ENCODE peak calls at places on chromosome 15, in seven cellular contexts. O, Z, M, D, R, N and A are unnamed samples.

GRCh38 chr15:94671845-94672524 is 440.6 kb downstream of the MCTP2 start:
- DNase-seq in O (no peak), Z (no peak), M (peak; percentile 62), D (no peak), R (no peak), N (no peak), A (no peak)

GRCh38 chr15:62066663-62067447 is at the start of gene C2CD4A:
- DNase-seq in O (no peak), Z (peak; percentile 70), M (peak; percentile 67), D (no peak), R (peak; percentile 88), N (no peak), A (peak; percentile 44)

GRCh38 chr15:82543155-82543554 is 2.9 kb upstream of the RPS17 start:
- DNase-seq in O (no peak), Z (no peak), M (no peak), D (no peak), R (no peak), N (no peak), A (no peak)

GRCh38 chr15:60757831-60758570 is 279.1 kb upstream of the ICE2 start:
- DNase-seq in O (no peak), Z (no peak), M (no peak), D (no peak), R (peak; percentile 58), N (no peak), A (no peak)

GRCh38 chr15:38238311-38238710 is 14.3 kb upstream of the SPRED1 start:
- DNase-seq in O (no peak), Z (no peak), M (no peak), D (no peak), R (no peak), N (no peak), A (no peak)

GRCh38 chr15:86743283-86743903 is 663.7 kb downstream of the AGBL1 start:
- DNase-seq in O (peak; percentile 9), Z (no peak), M (peak; percentile 53), D (no peak), R (peak; percentile 1), N (peak; percentile 3), A (no peak)

GRCh38 chr15:95988574-95988887 is 342.0 kb upstream of the NR2F2 start:
- DNase-seq in O (no peak), Z (no peak), M (no peak), D (no peak), R (peak; percentile 7), N (no peak), A (no peak)

GRCh38 chr15:34514251-34514760 is 69.1 kb downstream of the GOLGA8B start:
- DNase-seq in O (peak; percentile 84), Z (no peak), M (no peak), D (no peak), R (no peak), N (peak; percentile 79), A (no peak)

GRCh38 chr15:75178171-75178937 is 23.3 kb upstream of the C15orf39 start:
- DNase-seq in O (peak; percentile 96), Z (no peak), M (no peak), D (no peak), R (peak; percentile 75), N (no peak), A (peak; percentile 41)

GRCh38 chr15:92365816-92366215 is 27.9 kb upstream of the ST8SIA2 start:
- DNase-seq in O (no peak), Z (no peak), M (no peak), D (no peak), R (no peak), N (no peak), A (no peak)

GRCh38 chr15:83164409-83165404 is 42.9 kb downstream of the HDGFL3 start:
- DNase-seq in O (no peak), Z (no peak), M (no peak), D (no peak), R (no peak), N (no peak), A (no peak)

GRCh38 chr15:92159906-92160841 is 233.5 kb upstream of the ST8SIA2 start:
- DNase-seq in O (no peak), Z (no peak), M (no peak), D (no peak), R (no peak), N (peak; percentile 14), A (no peak)

GRCh38 chr15:83980637-83981036 is 254.9 kb upstream of the GOLGA6L4 start:
- DNase-seq in O (no peak), Z (no peak), M (no peak), D (no peak), R (no peak), N (no peak), A (no peak)

GRCh38 chr15:42155546-42156265 is 730 bp downstream of the PLA2G4F start:
- DNase-seq in O (peak; percentile 55), Z (no peak), M (no peak), D (no peak), R (no peak), N (peak; percentile 58), A (peak; percentile 75)

GRCh38 chr15:76866716-76867321 is 38.3 kb downstream of the SCAPER start:
- DNase-seq in O (no peak), Z (peak; percentile 16), M (no peak), D (no peak), R (peak; percentile 34), N (peak; percentile 29), A (peak; percentile 43)

GRCh38 chr15:100860829-100861510 is 18.7 kb upstream of the ALDH1A3 start:
- DNase-seq in O (no peak), Z (no peak), M (no peak), D (no peak), R (no peak), N (no peak), A (no peak)

GRCh38 chr15:30905821-30906220 is 2.1 kb downstream of the FAN1 start:
- DNase-seq in O (no peak), Z (no peak), M (no peak), D (no peak), R (no peak), N (no peak), A (peak; percentile 10)

GRCh38 chr15:31567861-31568260 is 241.2 kb downstream of the KLF13 start:
- DNase-seq in O (no peak), Z (no peak), M (no peak), D (no peak), R (no peak), N (no peak), A (no peak)

GRCh38 chr15:33292718-33293307 is 18.0 kb upstream of the RYR3 start:
- DNase-seq in O (peak; percentile 50), Z (peak; percentile 51), M (no peak), D (no peak), R (peak; percentile 51), N (peak; percentile 67), A (no peak)

GRCh38 chr15:56732881-56733130 is 503 bp downstream of the ZNF280D start:
- DNase-seq in O (no peak), Z (peak; percentile 15), M (no peak), D (no peak), R (peak; percentile 8), N (no peak), A (no peak)

GRCh38 chr15:36498401-36498800 is 81.0 kb upstream of the CDIN1 start:
- DNase-seq in O (no peak), Z (no peak), M (no peak), D (no peak), R (no peak), N (no peak), A (no peak)

GRCh38 chr15:36499751-36500389 is 79.6 kb upstream of the CDIN1 start:
- DNase-seq in O (no peak), Z (no peak), M (no peak), D (no peak), R (no peak), N (no peak), A (no peak)

GRCh38 chr15:36502509-36502908 is 76.9 kb upstream of the CDIN1 start:
- DNase-seq in O (no peak), Z (no peak), M (no peak), D (no peak), R (no peak), N (no peak), A (no peak)

GRCh38 chr15:36498922-36499321 is 80.5 kb upstream of the CDIN1 start:
- DNase-seq in O (no peak), Z (no peak), M (no peak), D (no peak), R (no peak), N (no peak), A (no peak)

DNA sequence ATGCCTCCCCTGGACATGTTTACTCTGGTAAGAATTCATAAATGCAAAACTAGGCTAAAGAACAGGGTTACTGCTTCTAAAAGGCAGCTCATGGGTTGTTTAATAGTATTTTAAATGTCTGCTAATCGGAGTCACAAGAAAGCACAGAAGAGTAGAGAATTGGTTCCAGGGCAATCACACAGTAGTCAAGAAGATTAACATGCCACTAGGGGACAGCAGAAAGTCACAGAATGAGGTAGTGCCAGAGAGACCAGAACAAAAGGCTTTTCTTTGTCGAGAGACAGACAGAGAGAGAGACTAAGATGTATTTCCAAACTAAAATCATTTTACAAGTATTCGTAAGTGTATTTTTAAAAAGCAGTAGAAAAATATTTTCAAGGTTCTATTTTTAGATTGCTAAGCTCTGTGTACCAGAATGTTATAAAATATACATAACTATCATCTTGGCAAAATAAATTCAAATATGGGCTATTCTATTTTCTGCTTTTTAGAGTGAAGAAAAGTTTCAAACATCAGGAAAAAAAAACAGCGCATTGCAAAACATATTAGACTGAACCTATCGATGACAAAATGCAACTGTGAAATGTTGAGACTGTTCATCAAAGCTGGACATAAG is 78.3 kb upstream of the CDIN1 start:
- DNase-seq in O (no peak), Z (peak; percentile 69), M (no peak), D (peak; percentile 19), R (peak; percentile 74), N (peak; percentile 57), A (peak; percentile 21)
- TF ChIP-seq JUND in O (no peak), Z (no peak), M (no peak), D (no peak), R (no peak), N (no peak), A (no peak)

GRCh38 chr15:58454950-58455401 is 23.2 kb downstream of the LIPC start:
- DNase-seq in O (no peak), Z (no peak), M (no peak), D (no peak), R (peak; percentile 83), N (no peak), A (no peak)
- TF ChIP-seq JUND in O (no peak), Z (no peak), M (no peak), D (no peak), R (no peak), N (no peak), A (no peak)

DNA sequence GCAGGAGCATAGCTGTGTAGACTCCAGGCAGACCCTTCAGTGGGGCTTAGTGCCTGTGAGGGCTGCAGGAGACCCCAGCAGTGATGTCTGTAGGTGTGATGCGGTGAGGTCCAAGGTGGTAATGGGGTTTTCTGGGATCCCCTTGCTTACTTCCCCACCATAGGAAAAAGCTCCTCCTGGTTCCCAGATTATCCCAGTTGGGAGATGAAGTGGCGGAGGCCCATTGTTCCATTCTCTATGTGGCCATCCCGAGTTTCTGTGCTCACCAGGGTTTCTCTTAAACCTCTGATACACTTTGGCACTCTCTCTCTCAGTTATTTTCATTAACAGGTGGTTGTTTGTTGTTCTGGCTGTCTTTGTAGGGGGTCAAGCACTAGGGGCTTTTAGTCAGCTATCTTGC is 146.7 kb upstream of the IGF1R start:
- DNase-seq in O (no peak), Z (no peak), M (no peak), D (no peak), R (no peak), N (no peak), A (no peak)
- TF ChIP-seq JUND in O (no peak), Z (no peak), M (no peak), D (no peak), R (no peak), N (no peak), A (no peak)

GRCh38 chr15:46442901-46443590 is 808.2 kb downstream of the SQOR start:
- DNase-seq in O (no peak), Z (no peak), M (no peak), D (no peak), R (no peak), N (no peak), A (no peak)

GRCh38 chr15:46442196-46442595 is 807.4 kb downstream of the SQOR start:
- DNase-seq in O (no peak), Z (no peak), M (no peak), D (no peak), R (no peak), N (peak; percentile 1), A (peak; percentile 59)

GRCh38 chr15:46441294-46442062 is 806.6 kb downstream of the SQOR start:
- DNase-seq in O (no peak), Z (no peak), M (no peak), D (no peak), R (no peak), N (no peak), A (no peak)
- TF ChIP-seq JUND in O (no peak), Z (no peak), M (no peak), D (no peak), R (no peak), N (no peak), A (no peak)